ENCODE peak calls at places on chromosomes 16 and 17, in six cellular contexts. B is IMR-90, D is neuronal stem cell, K is H1, A is mesenchymal stem cell, N is trophoblast cell. V is an unnamed sample.

GRCh38 chr17:39716073-39716818 is 14.1 kb downstream of the MIEN1 start:
- DNase-seq in A (no peak), B (no peak), D (no peak), K (no peak), N (no peak), V (no peak)

GRCh38 chr16:10368984-10369551 is 16.8 kb upstream of the ATF7IP2 start:
- DNase-seq in D (no peak), A (no peak), B (no peak), N (no peak), K (no peak), V (peak)

GRCh38 chr17:3636908-3637373 is 381 bp downstream of the CTNS start:
- DNase-seq in N (no peak), D (no peak), B (no peak), K (no peak), A (peak), V (no peak)

GRCh38 chr16:68242926-68243858 is 2.0 kb upstream of the PLA2G15 start:
- DNase-seq in B (no peak), K (no peak), A (no peak), D (no peak), N (no peak), V (no peak)

GRCh38 chr16:22711847-22712246 is 102.1 kb upstream of the HS3ST2 start:
- DNase-seq in D (no peak), B (no peak), K (no peak), N (no peak), A (no peak), V (no peak)

GRCh38 chr17:17059301-17059890 is 17.1 kb downstream of the MPRIP start:
- DNase-seq in D (no peak), B (no peak), A (no peak), K (no peak), N (no peak), V (peak)

GRCh38 chr17:74354123-74354522 is 7.5 kb downstream of the BTBD17 start:
- DNase-seq in B (no peak), D (peak), N (no peak), K (no peak), A (no peak), V (peak)

GRCh38 chr16:75279277-75279676 is 27.9 kb upstream of the BCAR1 start:
- DNase-seq in A (no peak), N (no peak), D (no peak), B (peak), K (no peak), V (no peak)

GRCh38 chr16:67468731-67469130 is 12.2 kb downstream of the ATP6V0D1 start:
- DNase-seq in D (no peak), B (no peak), A (no peak), K (no peak), N (no peak), V (no peak)

GRCh38 chr16:85443116-85443515 is 170.0 kb upstream of the GSE1 start:
- DNase-seq in N (no peak), D (no peak), K (no peak), B (no peak), A (no peak), V (no peak)

GRCh38 chr16:47461598-47462266 is 601 bp downstream of the PHKB start:
- DNase-seq in A (peak), N (peak), D (no peak), B (peak), K (no peak), V (no peak)

GRCh38 chr16:27332105-27332504 is 18.3 kb downstream of the IL4R start:
- DNase-seq in A (no peak), K (no peak), B (no peak), N (no peak), D (no peak), V (no peak)

GRCh38 chr16:682493-683395 is 1.4 kb downstream of the JMJD8 start:
- DNase-seq in K (no peak), N (no peak), B (no peak), D (no peak), A (no peak), V (no peak)

GRCh38 chr17:5759501-5759925 is 175.2 kb upstream of the NLRP1 start:
- DNase-seq in D (no peak), A (no peak), B (no peak), N (no peak), K (no peak), V (no peak)

GRCh38 chr16:49513040-49513439 is 139.4 kb downstream of the C16orf78 start:
- DNase-seq in N (peak), D (no peak), K (no peak), B (no peak), A (no peak), V (peak)

GRCh38 chr16:15780805-15781204 is 76.0 kb downstream of the MYH11 start:
- DNase-seq in N (no peak), B (no peak), A (no peak), K (no peak), D (no peak), V (no peak)

GRCh38 chr17:21247859-21248258 is 5.4 kb downstream of the NATD1 start:
- DNase-seq in B (no peak), K (no peak), N (no peak), D (no peak), A (no peak), V (no peak)

GRCh38 chr16:52494621-52495020 is 52.3 kb downstream of the TOX3 start:
- DNase-seq in N (no peak), D (no peak), A (no peak), K (no peak), B (no peak), V (no peak)

GRCh38 chr17:2215616-2216364 is 87.8 kb downstream of the SMG6 start:
- DNase-seq in B (peak), D (no peak), N (peak), A (peak), K (no peak), V (peak)

GRCh38 chr17:16449121-16449570 is 33.8 kb downstream of the TRPV2 start:
- DNase-seq in B (peak), D (no peak), N (peak), A (peak), K (no peak), V (no peak)

GRCh38 chr16:30011505-30012480 is 966 bp upstream of the DOC2A start:
- DNase-seq in B (no peak), N (no peak), D (no peak), A (no peak), K (no peak), V (peak)

GRCh38 chr17:69269174-69269998 is 40.8 kb upstream of the ABCA10 start:
- DNase-seq in D (no peak), N (peak), A (peak), K (no peak), B (peak), V (no peak)

GRCh38 chr16:13885700-13886099 is 34.3 kb upstream of the ERCC4 start:
- DNase-seq in A (no peak), D (no peak), B (no peak), K (no peak), N (no peak), V (no peak)

GRCh38 chr16:67395458-67396158 is 2.3 kb upstream of the TPPP3 start:
- DNase-seq in N (no peak), A (peak), D (no peak), B (peak), K (no peak), V (no peak)

GRCh38 chr17:47388825-47389224 is 65.1 kb downstream of the EFCAB13 start:
- DNase-seq in B (no peak), N (no peak), D (no peak), A (no peak), K (no peak), V (no peak)

GRCh38 chr17:7850970-7851437 is 3.9 kb upstream of the TMEM88 start:
- DNase-seq in K (no peak), D (no peak), A (no peak), B (no peak), N (no peak), V (no peak)

GRCh38 chr16:56610017-56610608 is 1.7 kb downstream of the MT2A start:
- DNase-seq in B (peak), D (no peak), A (peak), N (peak), K (no peak), V (no peak)

GRCh38 chr17:72150632-72151460 is 30.0 kb downstream of the SOX9 start:
- DNase-seq in N (no peak), D (no peak), K (peak), A (no peak), B (no peak), V (peak)

GRCh38 chr17:65485388-65486299 is 75.8 kb downstream of the AXIN2 start:
- DNase-seq in A (no peak), N (no peak), B (no peak), D (no peak), K (no peak), V (no peak)

GRCh38 chr16:82801361-82801760 is 174.6 kb downstream of the CDH13 start:
- DNase-seq in B (peak), K (no peak), D (no peak), A (peak), N (no peak), V (no peak)

DNA sequence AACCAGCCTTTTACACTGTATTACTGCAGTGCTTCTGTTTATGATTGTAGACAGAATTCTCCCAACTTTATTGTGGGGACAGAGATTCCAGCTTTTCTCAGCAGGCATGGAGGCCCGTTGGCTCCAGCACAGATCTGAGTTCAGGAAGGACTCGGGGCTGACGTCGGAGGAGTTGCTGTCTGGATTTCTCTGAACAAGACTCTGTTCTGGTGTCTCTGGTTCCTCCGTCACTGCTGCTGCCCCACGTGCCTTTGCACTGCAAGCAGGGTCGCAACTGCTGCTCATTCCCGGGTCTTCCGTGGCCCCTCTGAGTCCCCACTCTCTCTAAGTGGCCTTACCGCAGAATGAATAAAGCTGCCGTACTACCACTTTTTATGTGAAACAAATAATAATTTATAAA is 88.4 kb downstream of the BANP start:
- DNase-seq in D (no peak), N (no peak), A (no peak), B (no peak), K (no peak), V (no peak)
- H3K14ac ChIP-seq in D (no peak), N (no peak), A (no peak), B (no peak), K (no peak), V (no peak)

DNA sequence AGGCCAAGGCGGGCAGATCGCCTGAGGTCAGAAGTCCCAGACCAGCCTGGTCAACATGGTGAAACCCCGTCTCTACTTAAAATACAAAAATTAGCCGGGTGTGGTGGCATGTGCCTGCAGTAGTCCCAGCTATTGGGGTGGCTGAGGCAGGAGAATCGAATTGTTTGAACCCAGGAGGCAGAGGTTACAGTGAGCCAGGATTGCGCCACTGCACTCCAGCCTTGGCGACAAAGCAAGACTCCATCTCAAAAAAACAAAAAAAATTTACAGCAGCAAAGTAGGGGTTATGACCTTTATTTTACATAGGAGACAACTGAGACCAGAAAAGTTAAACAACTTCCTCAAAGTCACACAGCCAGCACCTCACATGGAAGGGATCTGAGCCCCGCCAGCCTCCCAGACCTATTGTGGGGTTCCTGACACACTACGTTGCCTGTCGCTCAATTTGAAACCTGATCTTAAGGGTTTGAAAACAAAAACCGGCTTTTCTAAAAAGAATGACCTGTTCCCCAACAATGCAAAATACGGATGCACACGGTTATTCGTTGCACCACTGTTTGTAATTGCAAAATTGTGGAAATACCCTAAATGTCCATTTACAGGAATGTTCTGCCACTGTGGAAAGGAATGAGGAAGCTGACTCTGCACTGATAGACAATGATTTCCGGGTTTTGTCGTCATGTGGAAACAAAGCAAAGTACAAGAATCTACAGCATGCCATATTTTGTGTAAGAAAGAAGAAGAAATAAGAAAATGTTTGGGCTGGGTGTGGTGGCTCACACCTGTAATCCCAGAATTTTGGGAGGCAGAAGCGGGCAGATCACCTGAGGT is 77.2 kb downstream of the CNGB1 start:
- DNase-seq in K (no peak), D (no peak), N (peak), B (peak), A (peak), V (no peak)
- H3K14ac ChIP-seq in K (no peak), D (no peak), N (no peak), B (peak), A (no peak), V (no peak)

GRCh38 chr16:89117975-89118289 is 24.3 kb downstream of the ACSF3 start:
- DNase-seq in K (no peak), N (peak), B (no peak), D (no peak), A (no peak), V (no peak)

GRCh38 chr16:89115216-89115949 is 21.7 kb downstream of the ACSF3 start:
- DNase-seq in N (peak), B (no peak), A (no peak), K (no peak), D (no peak), V (no peak)

GRCh38 chr16:89118361-89119061 is 24.9 kb downstream of the ACSF3 start:
- DNase-seq in A (no peak), B (no peak), K (no peak), D (no peak), N (no peak), V (peak)

GRCh38 chr16:89117239-89117974 is 23.8 kb downstream of the ACSF3 start:
- DNase-seq in K (no peak), N (no peak), A (no peak), B (no peak), D (no peak), V (no peak)

DNA sequence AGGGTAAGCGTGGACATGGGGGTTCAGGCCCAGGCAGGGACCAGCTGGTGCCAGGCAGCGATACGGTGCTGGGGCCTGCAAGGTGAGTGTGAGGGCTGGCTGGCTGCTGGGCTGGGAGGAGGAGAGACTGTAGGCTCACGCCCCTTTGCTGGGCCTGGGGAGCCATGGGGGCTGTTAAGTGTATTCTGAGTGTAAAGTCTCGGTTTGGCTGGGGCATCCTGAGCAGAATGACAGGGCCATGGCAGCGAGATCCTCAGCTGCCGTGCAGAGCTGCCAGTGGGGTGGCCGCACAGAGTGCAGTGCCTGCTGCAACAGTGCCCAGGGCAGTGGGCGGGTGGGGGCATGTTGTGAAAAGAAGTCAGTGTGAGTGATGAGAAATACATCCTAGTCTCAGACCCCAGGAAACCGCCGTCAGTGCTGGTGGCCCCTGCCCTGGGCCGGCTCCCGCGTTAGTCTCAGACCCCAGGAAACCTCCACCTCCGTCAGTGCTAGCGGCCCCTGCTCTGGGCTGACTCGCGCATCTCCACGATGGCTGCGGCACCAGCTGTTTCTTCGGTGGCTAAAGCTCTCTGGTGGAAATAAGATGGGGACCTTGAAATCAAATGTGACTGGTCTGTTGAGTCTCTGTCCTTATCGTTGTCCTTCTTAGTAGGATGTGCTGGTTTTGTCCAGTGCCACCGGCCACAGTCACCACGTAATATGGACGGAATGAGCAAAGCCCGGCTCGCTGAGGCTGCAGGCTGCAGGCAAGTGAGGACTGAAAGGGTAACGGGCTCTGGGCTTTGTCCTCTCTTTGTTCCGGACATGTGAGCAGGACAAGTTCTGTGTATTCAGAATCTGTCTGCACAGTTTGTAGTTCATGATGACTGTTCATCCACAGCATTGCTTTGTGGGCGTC is 22.9 kb downstream of the ACSF3 start:
- DNase-seq in D (no peak), K (no peak), A (no peak), N (no peak), B (no peak), V (no peak)
- H3K14ac ChIP-seq in D (peak), K (no peak), A (no peak), N (no peak), B (no peak), V (no peak)

GRCh38 chr16:26281681-26282080 is 589.9 kb downstream of the HS3ST4 start:
- DNase-seq in A (no peak), B (no peak), N (no peak), K (no peak), D (no peak), V (peak)

GRCh38 chr16:26273607-26274006 is 581.8 kb downstream of the HS3ST4 start:
- DNase-seq in D (no peak), N (no peak), A (no peak), K (no peak), B (no peak), V (no peak)

DNA sequence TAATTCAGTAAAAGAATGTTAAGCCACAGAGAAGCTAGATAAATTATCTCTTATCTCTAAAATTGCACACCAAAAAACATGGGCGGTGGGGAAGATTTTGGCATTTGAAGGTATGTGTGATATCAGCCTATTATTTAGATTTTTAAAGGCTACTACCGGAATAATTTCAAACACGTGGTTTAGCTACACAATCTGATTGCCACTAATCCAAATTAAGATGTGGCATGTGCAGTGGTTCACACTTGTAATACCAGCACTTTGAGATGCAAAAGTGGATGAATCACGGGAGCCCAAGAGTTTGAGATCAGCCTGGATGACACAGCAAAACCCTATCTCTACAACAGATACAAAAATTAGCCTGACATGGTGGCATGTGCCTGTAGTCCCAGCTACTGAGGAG is 584.5 kb downstream of the HS3ST4 start:
- DNase-seq in D (no peak), N (no peak), A (no peak), B (no peak), K (no peak), V (no peak)
- H3K14ac ChIP-seq in D (no peak), N (no peak), A (no peak), B (no peak), K (no peak), V (no peak)

GRCh38 chr17:75814021-75814395 is 29.4 kb downstream of the UNK start:
- DNase-seq in A (no peak), B (no peak), K (no peak), N (no peak), D (no peak), V (no peak)
- H3K14ac ChIP-seq in A (no peak), B (no peak), K (no peak), N (no peak), D (no peak), V (no peak)